ENCODE peak calls at places on chromosome 2, in four cellular contexts. N is breast epithelium, F is A549, T is body of pancreas. L is an unnamed sample. For H3K4me1, the result is how much of the 10 kb centered on the place peaks cover.

GRCh38 chr2:222840060-222840802 is 20.6 kb upstream of the ACSL3 start:
- DNase-seq in N (no peak), F (no peak), T (no peak), L (no peak)

GRCh38 chr2:238286987-238287386 is 1.4 kb downstream of the PER2 start:
- DNase-seq in N (no peak), T (peak), F (no peak), L (no peak)

GRCh38 chr2:191678437-191679110 is 638 bp downstream of the NABP1 start:
- DNase-seq in F (peak), T (peak), N (peak), L (peak)

GRCh38 chr2:26936855-26937254 is 33.6 kb upstream of the MAPRE3 start:
- DNase-seq in N (no peak), F (no peak), T (no peak), L (no peak)

GRCh38 chr2:139031722-139032121 is 251.5 kb upstream of the NXPH2 start:
- DNase-seq in N (no peak), T (no peak), F (no peak), L (no peak)

GRCh38 chr2:205733648-205734047 is 51.3 kb downstream of the NRP2 start:
- DNase-seq in F (no peak), T (no peak), N (no peak), L (no peak)

GRCh38 chr2:25819597-25820039 is 58.7 kb downstream of the ASXL2 start:
- DNase-seq in F (no peak), N (no peak), T (no peak), L (no peak)

GRCh38 chr2:81786809-81787208 is 1482.3 kb upstream of the LRRTM1 start:
- DNase-seq in F (no peak), N (no peak), T (no peak), L (no peak)

GRCh38 chr2:112790305-112790704 is 6.0 kb upstream of the IL1A start:
- DNase-seq in F (no peak), N (no peak), T (no peak), L (no peak)

GRCh38 chr2:111975053-111975552 is 76.7 kb downstream of the MERTK start:
- DNase-seq in F (peak), T (no peak), N (no peak), L (no peak)

DNA sequence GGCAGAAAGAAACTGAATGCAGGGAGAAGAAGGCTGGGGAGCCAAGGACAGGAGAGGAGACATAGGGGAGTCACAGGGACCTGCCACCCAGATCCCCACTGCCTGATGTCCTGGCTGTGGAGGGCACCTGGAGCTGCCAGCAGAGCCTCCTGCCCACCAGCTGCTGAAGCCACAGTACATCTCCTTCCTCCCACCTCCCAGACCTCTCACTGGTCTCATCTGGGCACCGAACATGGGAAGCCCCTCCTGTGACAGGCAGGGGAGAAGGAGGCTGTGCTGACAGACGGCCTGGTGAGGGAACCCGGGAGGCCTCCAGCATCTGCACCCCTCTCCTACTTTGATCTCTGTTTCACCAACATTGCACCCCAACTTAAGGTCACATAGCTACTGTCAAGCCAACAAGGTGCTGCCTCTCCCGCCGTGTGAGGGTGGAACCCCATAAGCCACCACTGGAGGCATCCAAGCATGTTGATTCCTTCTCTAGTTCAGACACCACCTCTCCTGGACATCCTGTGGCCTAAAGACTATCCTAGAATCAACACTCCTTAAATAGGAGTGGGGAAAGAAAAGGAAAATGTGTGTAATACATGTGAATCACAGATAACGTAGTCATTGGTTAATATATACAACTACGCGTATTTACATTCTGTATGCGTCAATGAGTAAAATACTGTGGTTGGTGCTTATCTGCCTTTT is 3.6 kb upstream of the RNPEPL1 start:
- DNase-seq in N (peak), T (no peak), F (no peak), L (no peak)
- TF ChIP-seq POLR2A in N (no peak), T (no peak), F (no peak), L (no peak)

GRCh38 chr2:127638361-127639110 is 7.4 kb upstream of the GPR17 start:
- DNase-seq in T (no peak), N (no peak), F (no peak), L (no peak)
- H3K4me1 ChIP-seq in T (under half), N (under half), F (under half), L (under half)

GRCh38 chr2:96870631-96871255 is 863 bp upstream of the SEMA4C start:
- DNase-seq in F (no peak), T (no peak), N (peak), L (no peak)
- TF ChIP-seq POLR2A in F (no peak), T (no peak), N (no peak), L (no peak)

GRCh38 chr2:30269771-30270145 is 38.4 kb downstream of the LBH start:
- DNase-seq in T (no peak), N (no peak), F (no peak), L (no peak)

GRCh38 chr2:30271300-30271699 is 40.0 kb downstream of the LBH start:
- DNase-seq in T (no peak), N (no peak), F (no peak), L (no peak)

GRCh38 chr2:30268296-30268871 is 37.0 kb downstream of the LBH start:
- DNase-seq in F (no peak), N (no peak), T (no peak), L (no peak)

GRCh38 chr2:30272286-30272685 is 41.0 kb downstream of the LBH start:
- DNase-seq in N (no peak), F (no peak), T (no peak), L (no peak)

DNA sequence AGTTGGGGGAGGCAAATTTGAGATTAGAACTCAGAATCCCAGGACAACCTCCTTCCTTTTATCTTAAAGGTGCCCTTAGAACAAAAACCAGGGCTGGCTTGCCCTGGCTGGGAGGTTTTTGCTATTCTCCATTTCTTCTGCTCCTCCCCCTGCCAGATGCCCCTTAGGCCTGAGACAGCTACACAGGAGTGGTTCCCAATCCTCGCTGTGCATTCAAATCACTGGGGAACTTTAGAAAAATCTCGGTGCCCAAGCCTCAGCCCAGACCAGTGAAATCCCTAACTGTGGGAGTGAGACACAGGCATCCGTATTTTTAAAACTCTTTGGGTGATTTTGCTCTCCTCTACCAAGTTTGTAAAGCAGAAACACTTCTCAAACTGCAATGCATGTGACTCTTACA is 38.8 kb downstream of the LBH start:
- DNase-seq in T (no peak), F (no peak), N (no peak), L (no peak)
- H3K4me1 ChIP-seq in T (under half), F (half or more), N (under half), L (under half)

DNA sequence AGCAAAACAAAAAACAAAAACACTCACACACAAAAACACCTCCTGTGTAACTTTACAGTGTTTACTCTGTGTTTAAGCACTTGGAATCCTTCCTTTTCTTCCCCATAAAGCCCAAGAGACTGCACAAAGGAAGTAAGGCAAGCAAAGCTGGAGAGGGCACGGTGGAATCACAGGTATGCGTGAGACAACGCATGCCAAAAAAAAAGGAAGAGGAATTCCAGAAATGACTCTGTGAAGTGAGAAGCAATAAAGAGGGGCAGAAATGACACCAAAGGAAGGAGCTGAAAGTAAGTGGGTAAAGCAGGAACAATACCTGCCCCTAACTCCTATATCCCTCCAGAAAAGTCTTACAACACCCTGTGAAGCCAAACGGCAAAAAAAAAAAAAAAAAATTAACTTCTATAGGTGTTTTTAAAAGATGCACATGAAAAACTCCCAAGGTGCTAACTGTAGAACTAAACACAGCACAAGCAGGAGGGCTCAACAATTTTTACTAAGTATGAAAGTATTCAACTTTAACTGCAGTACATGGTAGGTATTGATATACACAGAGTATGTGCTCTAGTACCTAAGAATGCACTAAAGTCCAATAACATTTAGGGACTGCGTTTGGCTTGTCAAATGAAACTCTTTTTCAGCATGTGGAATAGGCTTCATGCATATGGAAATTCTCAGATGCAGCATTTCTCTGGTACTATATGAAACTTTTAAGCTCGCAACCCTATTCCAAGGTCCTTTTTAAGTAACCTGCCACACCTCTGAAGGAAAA is 9.1 kb downstream of the RND3 start:
- DNase-seq in F (no peak), T (no peak), N (no peak), L (no peak)
- TF ChIP-seq POLR2A in F (no peak), T (no peak), N (no peak), L (no peak)

L was measured in tibial nerve.